ENCODE peak calls at places on chromosomes 3 and 15, in four cellular contexts. Z is dorsolateral prefrontal cortex, M is AG09309, P is WTC11. H is an unnamed sample.

GRCh38 chr3:135362889-135363288 is 567.8 kb downstream of the EPHB1 start:
- DNase-seq in Z (no peak), M (no peak), P (no peak), H (no peak)

GRCh38 chr15:43509002-43509922 is 8.1 kb upstream of the MAP1A start:
- DNase-seq in Z (no peak), P (no peak), M (no peak), H (no peak)

GRCh38 chr15:90751300-90751825 is 34.2 kb downstream of the BLM start:
- DNase-seq in P (no peak), Z (no peak), M (no peak), H (no peak)

GRCh38 chr3:98734737-98735136 is 28.4 kb upstream of the ST3GAL6 start:
- DNase-seq in Z (no peak), M (no peak), P (no peak), H (no peak)

GRCh38 chr3:65481085-65481484 is 557.6 kb downstream of the MAGI1 start:
- DNase-seq in Z (no peak), M (no peak), P (no peak), H (no peak)

GRCh38 chr15:23095796-23096195 is 40.8 kb downstream of the GOLGA6L1 start:
- DNase-seq in Z (no peak), M (no peak), P (no peak), H (no peak)

GRCh38 chr3:129424185-129424841 is 4.1 kb downstream of the EFCAB12 start:
- DNase-seq in Z (no peak), P (no peak), M (no peak), H (peak; percentile 100)

GRCh38 chr3:172627057-172627809 is 83.6 kb downstream of the NCEH1 start:
- DNase-seq in P (no peak), Z (no peak), M (peak; percentile 53), H (no peak)

GRCh38 chr3:45106874-45107273 is 39.3 kb downstream of the CDCP1 start:
- DNase-seq in Z (no peak), M (no peak), P (no peak), H (no peak)

GRCh38 chr15:48062476-48062875 is 58.3 kb upstream of the SLC24A5 start:
- DNase-seq in Z (no peak), P (no peak), M (no peak), H (no peak)

GRCh38 chr3:142863010-142863787 is 25.7 kb downstream of the PCOLCE2 start:
- DNase-seq in M (peak; percentile 67), P (no peak), Z (no peak), H (no peak)

GRCh38 chr3:187974857-187975257 is 179.1 kb upstream of the LPP start:
- DNase-seq in M (no peak), P (no peak), Z (no peak), H (no peak)
- TF ChIP-seq CTCF in M (no peak), P (no peak), Z (no peak), H (no peak)

DNA sequence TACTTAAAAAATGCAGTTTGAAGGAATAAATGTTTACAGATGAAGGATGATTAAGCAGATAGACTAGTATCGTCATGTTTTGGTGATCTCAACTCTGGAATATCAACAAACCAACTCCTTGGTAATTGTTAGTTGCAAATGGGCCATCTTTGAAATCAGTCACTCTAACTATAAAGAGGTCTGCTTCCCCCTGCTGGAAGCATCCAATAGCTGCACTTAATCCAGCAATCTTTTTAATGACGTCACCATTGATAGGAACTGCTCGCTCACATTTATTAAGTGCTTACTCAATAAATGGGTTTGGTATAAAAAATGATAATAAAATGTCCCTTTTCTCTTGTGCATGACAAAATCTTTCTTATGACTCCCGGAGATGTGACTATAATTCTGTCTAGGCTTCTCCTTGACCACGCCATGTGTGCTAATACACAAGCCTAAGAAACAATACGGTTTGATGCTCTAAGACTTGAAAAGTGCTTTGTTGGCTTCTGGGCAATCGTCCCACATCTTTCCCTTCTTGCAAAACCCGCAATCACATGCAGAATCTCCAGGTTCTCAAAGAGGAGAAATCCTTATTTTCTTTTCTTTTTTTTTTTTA is 227.6 kb upstream of the POU1F1 start:
- DNase-seq in P (no peak), M (peak; percentile 46), Z (no peak), H (peak; percentile 59)
- TF ChIP-seq CTCF in P (peak; percentile 67), M (peak; percentile 79), Z (peak; percentile 59), H (peak; percentile 69)

DNA sequence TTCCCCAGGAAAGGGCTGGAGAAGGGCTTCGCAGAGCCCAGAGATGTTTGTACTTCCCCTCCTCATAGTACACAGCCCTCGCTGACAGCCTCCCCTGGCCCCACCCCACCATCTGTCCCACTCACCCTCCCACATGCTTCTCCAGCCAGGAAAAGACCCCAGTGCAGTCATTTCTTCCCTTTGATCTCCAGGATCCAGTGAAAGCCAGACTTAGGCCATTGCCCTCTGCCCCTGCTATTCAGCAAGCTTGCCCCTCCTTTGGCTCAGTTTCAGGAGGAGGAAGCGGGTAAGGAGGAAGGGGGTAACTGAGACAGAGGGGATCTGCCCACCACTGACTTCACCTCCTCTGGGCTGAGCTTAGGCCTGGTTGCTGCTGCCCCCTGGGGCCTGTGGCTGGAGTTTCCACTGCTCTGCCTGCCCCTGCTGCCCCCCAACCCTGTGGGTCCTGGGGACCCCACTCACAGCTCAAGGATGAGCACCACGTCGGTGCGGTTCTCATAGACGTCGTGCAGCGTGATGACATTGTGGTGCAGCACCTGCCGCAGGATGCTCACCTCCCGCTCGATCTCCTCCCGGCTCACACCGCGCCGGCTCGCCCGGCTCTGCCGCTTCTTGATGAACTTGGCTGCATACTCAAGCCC is 63.1 kb downstream of the DAPK2 start:
- DNase-seq in Z (no peak), P (peak; percentile 57), M (no peak), H (no peak)
- TF ChIP-seq CTCF in Z (no peak), P (peak; percentile 49), M (peak; percentile 26), H (no peak)

GRCh38 chr15:100338971-100339444 is 2.8 kb downstream of the ADAMTS17 start:
- DNase-seq in Z (peak; percentile 65), M (peak; percentile 32), P (peak; percentile 61), H (peak; percentile 77)
- TF ChIP-seq CTCF in Z (peak; percentile 78), M (peak; percentile 64), P (peak; percentile 68), H (peak; percentile 95)

GRCh38 chr3:57158813-57159678 is 6.1 kb downstream of the IL17RD start:
- DNase-seq in M (no peak), P (peak; percentile 31), Z (no peak), H (no peak)
- TF ChIP-seq CTCF in M (no peak), P (no peak), Z (no peak), H (no peak)

DNA sequence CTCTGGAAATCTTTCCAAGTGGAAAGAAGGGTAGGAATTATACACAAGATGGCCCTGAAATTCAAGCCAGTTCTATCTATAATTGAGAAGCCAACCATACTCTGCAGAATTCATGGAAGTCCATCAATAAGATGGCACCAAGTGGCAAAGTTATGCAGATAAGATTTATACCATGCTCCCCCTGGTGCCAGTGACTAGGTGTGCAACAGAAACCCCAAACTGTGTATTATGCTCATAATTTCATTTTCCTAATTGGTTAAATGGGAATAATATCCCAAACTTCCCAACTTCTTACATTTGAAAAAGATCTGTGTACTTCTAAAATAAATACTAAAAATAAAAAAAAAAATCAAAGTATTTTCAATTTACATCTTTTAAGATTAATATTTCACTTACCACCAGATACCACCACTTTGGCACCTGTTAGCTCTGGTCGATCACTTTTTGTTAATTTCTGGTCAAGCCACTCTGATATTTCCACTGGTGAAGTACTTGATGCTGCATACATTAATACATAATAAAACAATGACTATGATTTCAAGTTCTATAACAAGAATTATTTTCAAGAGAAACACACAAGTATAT is 25.9 kb downstream of the ETFA start:
- DNase-seq in M (no peak), P (no peak), Z (no peak), H (no peak)
- TF ChIP-seq CTCF in M (peak; percentile 54), P (no peak), Z (peak; percentile 40), H (peak; percentile 56)

DNA sequence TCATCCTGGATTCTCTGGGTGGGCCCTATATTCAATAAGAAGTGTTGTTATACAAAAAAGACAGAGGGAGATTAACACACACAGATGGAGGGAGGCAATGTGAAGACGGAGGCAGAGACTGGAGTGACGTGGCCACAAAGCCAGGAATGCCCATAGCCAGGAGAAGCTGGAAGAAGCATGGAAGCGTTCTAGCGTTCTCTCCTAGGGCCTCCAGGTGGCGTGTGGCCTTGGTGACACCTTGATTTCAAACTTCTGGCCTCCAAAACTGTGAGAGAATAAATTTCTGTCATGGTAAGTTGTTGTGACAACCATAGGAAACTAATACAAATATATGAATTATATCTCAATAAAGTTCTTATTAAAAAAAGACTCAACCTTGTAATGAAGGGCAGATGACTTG is 21.3 kb downstream of the THBS1 start:
- DNase-seq in P (peak; percentile 40), M (no peak), Z (no peak), H (no peak)
- TF ChIP-seq CTCF in P (no peak), M (peak; percentile 15), Z (no peak), H (no peak)

DNA sequence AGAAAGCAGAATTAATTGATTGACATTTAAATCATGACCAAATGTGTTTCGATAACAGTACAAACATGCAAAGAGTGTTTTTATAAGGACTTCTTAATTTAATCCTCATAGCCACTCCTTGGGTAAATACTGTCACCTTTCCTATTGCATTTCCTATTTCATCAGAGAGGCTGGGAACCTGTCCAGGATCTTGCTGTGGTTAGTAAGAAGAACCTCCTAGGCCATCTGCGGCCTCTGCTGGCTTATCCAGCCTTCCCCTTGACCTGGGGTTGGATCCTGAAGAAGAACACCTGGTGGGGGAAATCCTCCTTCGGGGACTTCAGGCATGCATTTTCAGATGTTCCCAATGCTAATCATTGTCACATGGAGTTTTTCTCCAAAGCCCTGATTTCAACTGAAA is 25.5 kb downstream of the GLDN start:
- DNase-seq in Z (no peak), M (no peak), P (no peak), H (peak; percentile 82)
- TF ChIP-seq CTCF in Z (no peak), M (no peak), P (no peak), H (peak; percentile 35)

H was measured in LNCaP clone FGC.